ENCODE peak calls at places on chromosomes 2 and 18, in six cellular contexts. One of them, this sample, is unnamed.

GRCh38 chr2:42342061-42342794 is 18.8 kb downstream of the COX7A2L start:
- DNase-seq in HCT116: peak
- DNase-seq in HepG2: peak
- DNase-seq in H1: peak
- DNase-seq in GM12878: no peak
- DNase-seq in A549: no peak
- DNase-seq in this sample: peak

GRCh38 chr2:28639092-28639691 is 112.4 kb upstream of the PPP1CB start:
- DNase-seq in GM12878: no peak
- DNase-seq in HCT116: no peak
- DNase-seq in A549: no peak
- DNase-seq in HepG2: no peak
- DNase-seq in H1: no peak
- DNase-seq in this sample: no peak

GRCh38 chr18:7417742-7418141 is 149.4 kb upstream of the PTPRM start:
- DNase-seq in HCT116: no peak
- DNase-seq in HepG2: no peak
- DNase-seq in A549: peak
- DNase-seq in H1: no peak
- DNase-seq in GM12878: no peak
- DNase-seq in this sample: no peak

GRCh38 chr2:150409196-150409595 is 78.3 kb downstream of the RND3 start:
- DNase-seq in HCT116: no peak
- DNase-seq in H1: no peak
- DNase-seq in A549: no peak
- DNase-seq in GM12878: no peak
- DNase-seq in HepG2: no peak
- DNase-seq in this sample: no peak

GRCh38 chr18:5582849-5583667 is 39.3 kb upstream of the EPB41L3 start:
- DNase-seq in H1: no peak
- DNase-seq in A549: no peak
- DNase-seq in GM12878: no peak
- DNase-seq in HCT116: no peak
- DNase-seq in HepG2: no peak
- DNase-seq in this sample: peak

GRCh38 chr18:21177742-21178305 is 64.2 kb upstream of the GREB1L start:
- DNase-seq in H1: no peak
- DNase-seq in HCT116: no peak
- DNase-seq in HepG2: no peak
- DNase-seq in GM12878: no peak
- DNase-seq in A549: no peak
- DNase-seq in this sample: no peak

GRCh38 chr2:67346718-67347407 is 50.3 kb upstream of the ETAA1 start:
- DNase-seq in H1: no peak
- DNase-seq in GM12878: no peak
- DNase-seq in HCT116: no peak
- DNase-seq in A549: no peak
- DNase-seq in HepG2: no peak
- DNase-seq in this sample: peak

GRCh38 chr2:7671312-7671711 is 754.1 kb downstream of the RNF144A start:
- DNase-seq in HCT116: no peak
- DNase-seq in GM12878: no peak
- DNase-seq in H1: no peak
- DNase-seq in HepG2: no peak
- DNase-seq in A549: no peak
- DNase-seq in this sample: no peak

GRCh38 chr2:143732931-143733330 is 603.7 kb downstream of the ARHGAP15 start:
- DNase-seq in H1: no peak
- DNase-seq in A549: no peak
- DNase-seq in GM12878: no peak
- DNase-seq in HepG2: no peak
- DNase-seq in HCT116: no peak
- DNase-seq in this sample: no peak

GRCh38 chr2:11562011-11562410 is 28.2 kb downstream of the GREB1 start:
- DNase-seq in HCT116: no peak
- DNase-seq in A549: no peak
- DNase-seq in HepG2: no peak
- DNase-seq in GM12878: no peak
- DNase-seq in H1: no peak
- DNase-seq in this sample: no peak

GRCh38 chr2:46161921-46162320 is 135.3 kb upstream of the EPAS1 start:
- DNase-seq in A549: no peak
- DNase-seq in H1: no peak
- DNase-seq in HCT116: no peak
- DNase-seq in HepG2: no peak
- DNase-seq in GM12878: no peak
- DNase-seq in this sample: no peak

GRCh38 chr18:22015156-22015555 is 154.2 kb upstream of the GATA6 start:
- DNase-seq in GM12878: no peak
- DNase-seq in A549: no peak
- DNase-seq in HepG2: no peak
- DNase-seq in HCT116: no peak
- DNase-seq in H1: no peak
- DNase-seq in this sample: peak

GRCh38 chr2:234695981-234696380 is 199.1 kb upstream of the ARL4C start:
- DNase-seq in H1: no peak
- DNase-seq in A549: no peak
- DNase-seq in HepG2: no peak
- DNase-seq in HCT116: no peak
- DNase-seq in GM12878: no peak
- DNase-seq in this sample: no peak

GRCh38 chr18:63290456-63291200 is 28.9 kb downstream of the BCL2 start:
- DNase-seq in H1: no peak
- DNase-seq in HCT116: no peak
- DNase-seq in HepG2: no peak
- DNase-seq in A549: no peak
- DNase-seq in GM12878: no peak
- DNase-seq in this sample: no peak

GRCh38 chr2:134131681-134132486 is 122.0 kb upstream of the MGAT5 start:
- DNase-seq in GM12878: no peak
- DNase-seq in A549: no peak
- DNase-seq in HCT116: no peak
- DNase-seq in H1: no peak
- DNase-seq in HepG2: no peak
- DNase-seq in this sample: no peak

GRCh38 chr2:23350026-23350791 is 34.8 kb upstream of the KLHL29 start:
- DNase-seq in H1: no peak
- DNase-seq in HepG2: no peak
- DNase-seq in HCT116: no peak
- DNase-seq in A549: no peak
- DNase-seq in GM12878: no peak
- DNase-seq in this sample: no peak

GRCh38 chr2:203878060-203878459 is 10.5 kb downstream of the CTLA4 start:
- DNase-seq in A549: no peak
- DNase-seq in HCT116: no peak
- DNase-seq in GM12878: no peak
- DNase-seq in HepG2: no peak
- DNase-seq in H1: no peak
- DNase-seq in this sample: no peak

GRCh38 chr2:131492418-131493198 is 411 bp upstream of the MZT2A start:
- DNase-seq in HepG2: peak
- DNase-seq in HCT116: peak
- DNase-seq in H1: peak
- DNase-seq in A549: peak
- DNase-seq in GM12878: peak
- DNase-seq in this sample: peak
- TF ChIP-seq RAD21 in HepG2: peak
- TF ChIP-seq RAD21 in HCT116: peak
- TF ChIP-seq RAD21 in H1: peak
- TF ChIP-seq RAD21 in A549: peak
- TF ChIP-seq RAD21 in GM12878: peak
- TF ChIP-seq RAD21 in this sample: no peak

GRCh38 chr2:26352892-26353291 is 6.3 kb upstream of the ADGRF3 start:
- DNase-seq in HepG2: no peak
- DNase-seq in A549: no peak
- DNase-seq in HCT116: peak
- DNase-seq in H1: no peak
- DNase-seq in GM12878: no peak
- DNase-seq in this sample: peak

GRCh38 chr2:26356771-26357170 is 10.2 kb upstream of the ADGRF3 start:
- DNase-seq in HCT116: no peak
- DNase-seq in HepG2: no peak
- DNase-seq in A549: no peak
- DNase-seq in H1: no peak
- DNase-seq in GM12878: no peak
- DNase-seq in this sample: peak

GRCh38 chr2:26359886-26360473 is 13.4 kb upstream of the ADGRF3 start:
- DNase-seq in HCT116: no peak
- DNase-seq in H1: no peak
- DNase-seq in GM12878: no peak
- DNase-seq in HepG2: no peak
- DNase-seq in A549: no peak
- DNase-seq in this sample: no peak

GRCh38 chr2:26351375-26352090 is 4.9 kb upstream of the ADGRF3 start:
- DNase-seq in H1: no peak
- DNase-seq in A549: no peak
- DNase-seq in HepG2: no peak
- DNase-seq in GM12878: no peak
- DNase-seq in HCT116: no peak
- DNase-seq in this sample: no peak

GRCh38 chr2:26355038-26355995 is 8.7 kb upstream of the ADGRF3 start:
- DNase-seq in HepG2: no peak
- DNase-seq in GM12878: no peak
- DNase-seq in H1: no peak
- DNase-seq in A549: peak
- DNase-seq in HCT116: peak
- DNase-seq in this sample: peak
- TF ChIP-seq RAD21 in HepG2: no peak
- TF ChIP-seq RAD21 in GM12878: no peak
- TF ChIP-seq RAD21 in H1: no peak
- TF ChIP-seq RAD21 in A549: no peak
- TF ChIP-seq RAD21 in HCT116: peak
- TF ChIP-seq RAD21 in this sample: no peak

GRCh38 chr2:118913805-118914645 is 28.0 kb upstream of the MARCO start:
- DNase-seq in HCT116: peak
- DNase-seq in H1: no peak
- DNase-seq in A549: peak
- DNase-seq in HepG2: no peak
- DNase-seq in GM12878: no peak
- DNase-seq in this sample: no peak

GRCh38 chr2:118913131-118913804 is 28.7 kb upstream of the MARCO start:
- DNase-seq in HepG2: no peak
- DNase-seq in GM12878: no peak
- DNase-seq in HCT116: no peak
- DNase-seq in H1: no peak
- DNase-seq in A549: no peak
- DNase-seq in this sample: no peak

GRCh38 chr2:118911936-118912335 is 30.1 kb upstream of the MARCO start:
- DNase-seq in HCT116: no peak
- DNase-seq in HepG2: no peak
- DNase-seq in GM12878: no peak
- DNase-seq in A549: no peak
- DNase-seq in H1: no peak
- DNase-seq in this sample: no peak

GRCh38 chr2:118911166-118911565 is 30.8 kb upstream of the MARCO start:
- DNase-seq in HCT116: no peak
- DNase-seq in H1: no peak
- DNase-seq in GM12878: no peak
- DNase-seq in HepG2: no peak
- DNase-seq in A549: no peak
- DNase-seq in this sample: no peak

GRCh38 chr2:118914721-118915453 is 27.1 kb upstream of the MARCO start:
- DNase-seq in H1: no peak
- DNase-seq in HCT116: no peak
- DNase-seq in A549: no peak
- DNase-seq in GM12878: no peak
- DNase-seq in HepG2: no peak
- DNase-seq in this sample: no peak
- TF ChIP-seq RAD21 in H1: no peak
- TF ChIP-seq RAD21 in HCT116: no peak
- TF ChIP-seq RAD21 in A549: no peak
- TF ChIP-seq RAD21 in GM12878: no peak
- TF ChIP-seq RAD21 in HepG2: no peak
- TF ChIP-seq RAD21 in this sample: no peak

GRCh38 chr2:224392545-224392944 is 9.4 kb downstream of the FAM124B start:
- DNase-seq in HCT116: no peak
- DNase-seq in HepG2: no peak
- DNase-seq in GM12878: no peak
- DNase-seq in H1: no peak
- DNase-seq in A549: no peak
- DNase-seq in this sample: no peak
- TF ChIP-seq RAD21 in HCT116: no peak
- TF ChIP-seq RAD21 in HepG2: no peak
- TF ChIP-seq RAD21 in GM12878: no peak
- TF ChIP-seq RAD21 in H1: no peak
- TF ChIP-seq RAD21 in A549: no peak
- TF ChIP-seq RAD21 in this sample: no peak

DNA sequence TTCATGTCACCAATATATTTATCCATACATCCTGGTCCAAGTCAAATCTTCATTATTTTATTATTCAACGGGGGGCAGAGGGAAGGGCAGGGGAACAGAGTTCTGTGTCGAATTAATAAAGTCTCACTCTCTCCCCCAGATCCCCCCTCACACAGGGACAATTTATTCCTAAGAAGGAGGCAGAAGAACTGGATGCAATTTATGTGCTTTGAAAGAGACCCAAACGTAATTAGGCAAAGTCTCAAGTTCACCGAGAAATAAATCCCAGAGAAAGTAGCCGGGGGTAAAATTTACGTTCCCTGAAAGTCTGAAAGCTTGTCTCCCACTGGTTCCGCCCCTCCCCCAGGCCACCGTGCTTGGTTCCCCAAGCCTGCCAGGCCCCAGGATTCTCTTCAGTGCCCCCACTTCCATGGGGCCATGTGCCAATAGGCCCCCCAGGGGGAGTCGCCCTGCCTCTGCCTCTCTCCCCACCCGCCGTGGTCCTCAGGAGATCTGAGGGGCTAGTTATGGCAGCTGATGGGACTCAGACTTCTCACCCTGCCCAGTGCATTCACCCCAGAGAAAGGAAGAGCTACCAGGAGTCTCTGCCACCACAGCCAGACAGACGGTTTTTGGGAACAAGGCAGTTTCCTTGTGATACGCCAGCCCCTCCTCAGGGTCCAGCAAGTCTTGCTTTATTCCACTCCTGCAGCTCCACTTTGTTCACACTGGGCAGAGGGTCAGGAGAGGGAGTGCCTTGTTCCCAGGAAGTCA is 215.5 kb downstream of the CYP26B1 start:
- DNase-seq in A549: no peak
- DNase-seq in HepG2: no peak
- DNase-seq in GM12878: no peak
- DNase-seq in HCT116: no peak
- DNase-seq in H1: no peak
- DNase-seq in this sample: no peak
- TF ChIP-seq RAD21 in A549: no peak
- TF ChIP-seq RAD21 in HepG2: no peak
- TF ChIP-seq RAD21 in GM12878: no peak
- TF ChIP-seq RAD21 in HCT116: no peak
- TF ChIP-seq RAD21 in H1: no peak
- TF ChIP-seq RAD21 in this sample: no peak

GRCh38 chr2:37827911-37828411 is 97.1 kb upstream of the RMDN2 start:
- DNase-seq in H1: no peak
- DNase-seq in HCT116: no peak
- DNase-seq in A549: no peak
- DNase-seq in GM12878: no peak
- DNase-seq in HepG2: peak
- DNase-seq in this sample: peak
- TF ChIP-seq RAD21 in H1: no peak
- TF ChIP-seq RAD21 in HCT116: no peak
- TF ChIP-seq RAD21 in A549: no peak
- TF ChIP-seq RAD21 in GM12878: no peak
- TF ChIP-seq RAD21 in HepG2: no peak
- TF ChIP-seq RAD21 in this sample: no peak

This sample was measured in IMR-90.